ENCODE peak calls at places on chromosomes 7 and 10, in six cellular contexts. G is GM23248, R is PC-9, S is PC-3, P is MM.1S, N is GM23338. Y is an unnamed sample. For H3F3A, the result is how much of the 10 kb centered on the place peaks cover.

GRCh38 chr10:74179124-74179710 is 28.2 kb downstream of the ADK start:
- DNase-seq in G (peak), R (no peak), S (peak), P (no peak), N (no peak), Y (no peak)

GRCh38 chr7:126993626-126994213 is 259.0 kb downstream of the GRM8 start:
- DNase-seq in G (no peak), R (no peak), S (no peak), P (no peak), N (no peak), Y (no peak)

GRCh38 chr10:85213493-85213892 is 885.1 kb downstream of the CCSER2 start:
- DNase-seq in G (no peak), R (no peak), S (no peak), P (no peak), N (no peak), Y (no peak)

GRCh38 chr10:69362471-69362954 is 54.2 kb downstream of the TACR2 start:
- DNase-seq in G (peak), R (peak), S (peak), P (no peak), N (no peak), Y (no peak)

GRCh38 chr7:30285531-30286284 is 1.3 kb downstream of the ZNRF2 start:
- DNase-seq in G (peak), R (peak), S (peak), P (peak), N (peak), Y (peak)

GRCh38 chr10:100969175-100970075 is at the start of gene SEMA4G:
- DNase-seq in G (peak), R (no peak), S (peak), P (peak), N (peak), Y (peak)

GRCh38 chr7:5450549-5451327 is 27.1 kb upstream of the TNRC18 start:
- DNase-seq in G (peak), R (peak), S (peak), P (peak), N (peak), Y (peak)

GRCh38 chr10:101008823-101009423 is 9.3 kb downstream of the LZTS2 start:
- DNase-seq in G (no peak), R (no peak), S (no peak), P (peak), N (no peak), Y (no peak)

GRCh38 chr10:119505131-119505551 is 37.4 kb downstream of the RGS10 start:
- DNase-seq in G (no peak), R (no peak), S (no peak), P (no peak), N (no peak), Y (peak)

GRCh38 chr7:90717286-90718060 is 121.4 kb downstream of the CDK14 start:
- DNase-seq in G (peak), R (no peak), S (no peak), P (no peak), N (no peak), Y (peak)

GRCh38 chr7:150791304-150791703 is 8.9 kb downstream of the TMEM176B start:
- DNase-seq in G (no peak), R (no peak), S (no peak), P (no peak), N (peak), Y (no peak)

GRCh38 chr10:33801705-33802104 is 467.2 kb upstream of the NRP1 start:
- DNase-seq in G (no peak), R (peak), S (peak), P (no peak), N (no peak), Y (no peak)

GRCh38 chr7:73978681-73979563 is 49.1 kb upstream of the ELN start:
- DNase-seq in G (peak), R (peak), S (peak), P (peak), N (peak), Y (peak)

GRCh38 chr10:121988361-121989324 is at the start of gene TACC2:
- DNase-seq in G (no peak), R (no peak), S (peak), P (no peak), N (no peak), Y (no peak)

GRCh38 chr7:110224643-110225042 is 866.3 kb upstream of the LRRN3 start:
- DNase-seq in G (no peak), R (peak), S (peak), P (no peak), N (no peak), Y (no peak)

GRCh38 chr7:159209429-159209828 is 64.8 kb upstream of the VIPR2 start:
- DNase-seq in G (no peak), R (no peak), S (no peak), P (no peak), N (no peak), Y (no peak)

GRCh38 chr7:38858281-38858884 is 50.6 kb downstream of the VPS41 start:
- DNase-seq in G (peak), R (peak), S (peak), P (no peak), N (no peak), Y (no peak)

GRCh38 chr10:93221171-93221496 is 147.4 kb downstream of the CYP26A1 start:
- DNase-seq in G (no peak), R (no peak), S (no peak), P (no peak), N (no peak), Y (no peak)
- H2AFZ ChIP-seq in G (no peak), R (no peak), S (no peak), P (no peak), N (peak), Y (no peak)

DNA sequence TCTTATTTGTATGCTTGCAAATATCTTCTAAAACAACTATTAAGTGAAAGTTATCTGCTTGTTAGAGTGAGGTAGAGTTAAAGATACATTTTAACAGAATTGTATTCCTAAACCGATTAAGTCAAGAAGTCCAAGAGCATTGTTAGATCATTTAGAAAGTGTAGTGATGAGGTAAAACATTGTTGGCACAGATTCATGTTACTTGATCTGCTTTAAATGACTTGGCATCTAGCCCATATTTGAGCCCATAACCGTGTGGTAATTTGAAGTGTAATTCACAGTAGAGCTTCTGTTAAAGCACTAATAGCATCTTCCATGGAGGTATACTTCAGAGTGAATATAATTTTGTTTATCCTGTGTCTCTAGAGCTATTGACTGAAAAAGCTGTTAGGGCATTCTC is 62.1 kb downstream of the PTEN start:
- DNase-seq in G (no peak), R (no peak), S (no peak), P (no peak), N (no peak), Y (no peak)
- H3F3A ChIP-seq in G (under half), R (under half), S (under half), P (under half), N (under half), Y (under half)

DNA sequence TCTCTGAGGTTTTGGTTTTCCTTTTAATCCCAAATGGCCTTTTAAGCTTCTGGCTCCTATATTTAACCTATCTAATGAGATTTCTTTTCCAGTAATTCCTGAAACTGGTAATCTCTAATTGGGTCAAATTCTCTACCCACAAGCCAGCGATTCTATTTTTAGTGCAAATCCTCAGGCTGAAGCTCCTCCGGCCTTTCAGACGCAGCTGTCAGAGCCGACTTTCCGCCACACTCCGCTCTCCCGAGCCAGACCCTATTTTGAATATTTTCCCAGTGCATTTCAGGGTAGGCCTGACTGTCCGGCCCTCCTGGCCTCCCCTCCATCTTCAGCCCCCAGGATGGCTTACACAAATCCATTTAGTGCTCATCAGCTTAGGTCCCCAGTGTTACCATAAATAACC is 9.7 kb upstream of the ADCY1 start:
- DNase-seq in G (no peak), R (no peak), S (no peak), P (no peak), N (no peak), Y (no peak)
- TF ChIP-seq EZH2 in G (no peak), R (no peak), S (no peak), P (no peak), N (no peak), Y (no peak)

GRCh38 chr10:4828005-4828404 is 2.0 kb downstream of the AKR1E2 start:
- DNase-seq in G (no peak), R (no peak), S (no peak), P (no peak), N (no peak), Y (no peak)
- H2AFZ ChIP-seq in G (no peak), R (no peak), S (no peak), P (no peak), N (no peak), Y (no peak)

GRCh38 chr10:8063128-8063908 is 8.8 kb downstream of the GATA3 start:
- DNase-seq in G (no peak), R (no peak), S (no peak), P (no peak), N (peak), Y (peak)
- H3F3A ChIP-seq in G (under half), R (under half), S (under half), P (under half), N (under half), Y (half or more)

GRCh38 chr7:155214328-155214986 is 83.2 kb upstream of the INSIG1 start:
- DNase-seq in G (peak), R (peak), S (peak), P (no peak), N (no peak), Y (no peak)
- TF ChIP-seq EZH2 in G (no peak), R (no peak), S (no peak), P (no peak), N (no peak), Y (no peak)

GRCh38 chr7:44162179-44162578 is 21.0 kb upstream of the MYL7 start:
- DNase-seq in G (no peak), R (no peak), S (no peak), P (no peak), N (no peak), Y (no peak)

GRCh38 chr7:44161371-44161770 is 20.2 kb upstream of the MYL7 start:
- DNase-seq in G (no peak), R (no peak), S (no peak), P (no peak), N (no peak), Y (no peak)

GRCh38 chr7:44159824-44160630 is 18.9 kb upstream of the MYL7 start:
- DNase-seq in G (no peak), R (no peak), S (no peak), P (no peak), N (no peak), Y (no peak)

GRCh38 chr7:44163591-44163990 is 22.5 kb upstream of the MYL7 start:
- DNase-seq in G (peak), R (peak), S (peak), P (no peak), N (no peak), Y (peak)

DNA sequence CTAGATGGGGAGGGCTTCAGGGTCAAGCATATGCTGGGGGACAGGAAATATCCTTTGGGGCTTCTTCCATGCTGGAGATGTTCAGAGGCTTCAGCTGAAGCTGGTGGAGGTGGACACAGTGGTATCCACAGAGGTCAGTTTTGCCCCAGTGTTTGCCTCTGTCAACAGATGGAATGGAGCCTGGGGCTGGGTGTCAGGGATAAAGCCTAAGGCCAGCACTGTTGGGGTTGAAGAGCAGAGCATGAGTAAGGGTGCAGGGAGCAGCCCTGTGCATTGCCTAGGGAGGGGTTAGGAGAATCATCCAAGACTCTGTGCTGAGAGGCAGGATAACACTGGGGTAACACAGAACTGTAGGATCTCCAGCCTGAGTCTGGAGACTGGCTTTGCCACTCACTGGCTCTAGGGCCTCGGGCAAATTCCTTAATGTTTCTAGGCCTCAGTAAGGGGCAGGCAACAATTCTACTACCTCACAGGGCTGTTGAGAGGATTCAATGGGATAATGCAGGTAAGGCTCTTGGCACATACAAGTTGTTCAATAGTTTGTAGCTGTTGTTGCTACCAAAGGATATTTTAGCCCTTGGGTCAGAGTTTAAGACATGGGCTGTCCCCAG is 21.8 kb upstream of the MYL7 start:
- DNase-seq in G (peak), R (peak), S (no peak), P (no peak), N (no peak), Y (no peak)
- H2AFZ ChIP-seq in G (peak), R (no peak), S (no peak), P (no peak), N (peak), Y (peak)

GRCh38 chr7:22445140-22445722 is 54.8 kb downstream of the STEAP1B start:
- DNase-seq in G (no peak), R (no peak), S (no peak), P (peak), N (peak), Y (peak)

GRCh38 chr7:22442887-22443369 is 57.1 kb downstream of the STEAP1B start:
- DNase-seq in G (no peak), R (no peak), S (no peak), P (no peak), N (no peak), Y (no peak)

GRCh38 chr7:22445871-22446270 is 54.1 kb downstream of the STEAP1B start:
- DNase-seq in G (no peak), R (no peak), S (no peak), P (no peak), N (no peak), Y (no peak)

GRCh38 chr7:22443370-22444180 is 56.4 kb downstream of the STEAP1B start:
- DNase-seq in G (peak), R (peak), S (peak), P (no peak), N (no peak), Y (no peak)

DNA sequence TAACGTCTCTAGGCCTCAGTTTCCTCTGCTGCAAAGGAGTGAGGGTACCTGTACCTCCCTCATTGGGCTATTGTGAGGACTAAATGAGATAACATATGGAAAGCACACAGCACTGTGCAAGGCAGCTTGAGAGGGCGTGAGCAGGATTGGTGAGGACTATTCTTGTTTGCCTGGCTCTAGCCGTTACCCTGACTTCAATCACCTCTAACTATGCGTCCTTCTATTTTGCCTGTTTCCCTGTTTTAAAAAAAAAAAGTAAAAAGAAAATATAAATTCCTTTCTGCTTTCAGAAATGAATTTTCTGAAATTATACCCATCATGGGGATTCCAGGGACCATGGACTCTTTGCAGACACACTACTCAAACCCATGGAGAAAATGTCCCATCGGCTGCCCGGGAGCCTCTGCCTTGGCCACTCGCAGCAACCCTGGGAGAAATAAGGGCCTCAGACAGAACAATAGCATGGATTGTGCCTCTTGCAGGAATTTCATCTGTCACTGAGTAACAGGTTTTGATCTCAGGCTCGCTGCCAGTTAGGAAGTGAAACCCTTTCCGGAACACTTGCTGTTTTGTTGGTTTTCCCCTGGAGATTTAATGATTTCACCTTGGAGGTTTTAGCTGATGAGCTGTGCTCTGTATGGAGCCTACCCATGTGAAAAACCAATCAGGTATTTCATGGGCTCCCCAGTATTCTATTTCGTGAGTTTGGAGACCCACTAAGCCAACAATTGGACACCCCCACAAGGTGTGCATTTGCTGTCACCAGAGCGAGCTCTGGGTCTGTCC is 55.6 kb downstream of the STEAP1B start:
- DNase-seq in G (no peak), R (peak), S (peak), P (no peak), N (no peak), Y (no peak)
- H3F3A ChIP-seq in G (under half), R (under half), S (under half), P (under half), N (under half), Y (under half)

GRCh38 chr7:11203688-11204087 is 230.0 kb downstream of the PHF14 start:
- DNase-seq in G (no peak), R (no peak), S (no peak), P (no peak), N (no peak), Y (no peak)
- TF ChIP-seq EZH2 in G (no peak), R (no peak), S (no peak), P (no peak), N (no peak), Y (no peak)

GRCh38 chr10:82245906-82246305 is 370.9 kb downstream of the NRG3 start:
- DNase-seq in G (no peak), R (no peak), S (no peak), P (no peak), N (no peak), Y (no peak)
- H2AFZ ChIP-seq in G (no peak), R (no peak), S (no peak), P (no peak), N (no peak), Y (no peak)

Y was measured in neural progenitor cell.